ENCODE peak calls at places on chromosomes 5 and 9, in four cellular contexts. One of them, this sample, is unnamed.

GRCh38 chr9:79812507-79813261 is 240.9 kb downstream of the TLE4 start:
- DNase-seq in tibial nerve: no peak
- DNase-seq in pancreas: no peak
- DNase-seq in esophagus squamous epithelium: no peak
- DNase-seq in this sample: no peak

GRCh38 chr5:42767491-42768105 is 11.0 kb downstream of the CCDC152 start:
- DNase-seq in tibial nerve: no peak
- DNase-seq in pancreas: no peak
- DNase-seq in esophagus squamous epithelium: no peak
- DNase-seq in this sample: no peak

GRCh38 chr5:120446068-120446492 is 18.0 kb upstream of the PRR16 start:
- DNase-seq in esophagus squamous epithelium: no peak
- DNase-seq in tibial nerve: no peak
- DNase-seq in pancreas: no peak
- DNase-seq in this sample: no peak

GRCh38 chr5:79886456-79886855 is 104.6 kb downstream of the MTX3 start:
- DNase-seq in esophagus squamous epithelium: no peak
- DNase-seq in pancreas: no peak
- DNase-seq in tibial nerve: no peak
- DNase-seq in this sample: no peak

GRCh38 chr5:10702040-10702629 is 58.9 kb downstream of the DAP start:
- DNase-seq in pancreas: no peak
- DNase-seq in esophagus squamous epithelium: no peak
- DNase-seq in tibial nerve: no peak
- DNase-seq in this sample: no peak

GRCh38 chr9:35102465-35102768 is 514 bp downstream of the STOML2 start:
- DNase-seq in tibial nerve: no peak
- DNase-seq in esophagus squamous epithelium: no peak
- DNase-seq in pancreas: no peak
- DNase-seq in this sample: no peak

GRCh38 chr5:56012281-56012963 is 17.7 kb upstream of the IL6ST start:
- DNase-seq in esophagus squamous epithelium: no peak
- DNase-seq in tibial nerve: no peak
- DNase-seq in pancreas: no peak
- DNase-seq in this sample: no peak

GRCh38 chr9:85483214-85483613 is 258.5 kb downstream of the AGTPBP1 start:
- DNase-seq in pancreas: no peak
- DNase-seq in esophagus squamous epithelium: no peak
- DNase-seq in tibial nerve: no peak
- DNase-seq in this sample: no peak

GRCh38 chr9:23044549-23044948 is 597.9 kb downstream of the DMRTA1 start:
- DNase-seq in tibial nerve: no peak
- DNase-seq in pancreas: no peak
- DNase-seq in esophagus squamous epithelium: no peak
- DNase-seq in this sample: no peak

GRCh38 chr5:137054335-137054734 is 444.8 kb downstream of the SPOCK1 start:
- DNase-seq in pancreas: no peak
- DNase-seq in tibial nerve: no peak
- DNase-seq in esophagus squamous epithelium: no peak
- DNase-seq in this sample: no peak
- TF ChIP-seq CTCF in pancreas: no peak
- TF ChIP-seq CTCF in tibial nerve: no peak
- TF ChIP-seq CTCF in esophagus squamous epithelium: no peak
- TF ChIP-seq CTCF in this sample: no peak

GRCh38 chr9:107487521-107488399 is 1.8 kb downstream of the KLF4 start:
- DNase-seq in esophagus squamous epithelium: no peak
- DNase-seq in pancreas: peak
- DNase-seq in tibial nerve: peak
- DNase-seq in this sample: peak
- TF ChIP-seq CTCF in esophagus squamous epithelium: peak
- TF ChIP-seq CTCF in pancreas: peak
- TF ChIP-seq CTCF in tibial nerve: peak
- TF ChIP-seq CTCF in this sample: peak

GRCh38 chr9:117413346-117414219 is 1.3 kb downstream of the ASTN2 start:
- DNase-seq in pancreas: peak
- DNase-seq in tibial nerve: no peak
- DNase-seq in esophagus squamous epithelium: no peak
- DNase-seq in this sample: no peak
- TF ChIP-seq CTCF in pancreas: no peak
- TF ChIP-seq CTCF in tibial nerve: no peak
- TF ChIP-seq CTCF in esophagus squamous epithelium: no peak
- TF ChIP-seq CTCF in this sample: no peak

DNA sequence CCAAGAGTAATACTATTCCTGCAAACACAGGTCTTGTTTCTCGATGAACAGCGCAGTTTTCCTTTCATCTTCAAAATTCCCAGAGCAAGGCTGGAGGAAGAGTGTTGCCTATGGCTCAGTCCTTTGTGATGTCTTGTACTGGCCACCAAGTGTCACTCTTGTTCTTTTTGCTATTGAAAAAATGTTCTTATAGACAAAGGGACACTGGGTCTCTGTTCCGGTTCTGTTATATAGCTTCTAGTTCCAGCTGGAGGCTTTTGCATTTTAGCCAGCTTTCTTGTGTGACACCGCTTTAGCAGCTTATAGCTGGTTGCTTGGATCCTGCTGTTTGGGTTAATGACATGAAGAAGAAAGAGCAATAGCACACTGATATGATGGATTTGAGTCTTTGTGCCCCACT is 343.7 kb upstream of the KCNN2 start:
- DNase-seq in esophagus squamous epithelium: no peak
- DNase-seq in pancreas: no peak
- DNase-seq in tibial nerve: no peak
- DNase-seq in this sample: no peak
- TF ChIP-seq CTCF in esophagus squamous epithelium: no peak
- TF ChIP-seq CTCF in pancreas: peak
- TF ChIP-seq CTCF in tibial nerve: no peak
- TF ChIP-seq CTCF in this sample: no peak

GRCh38 chr9:37329576-37329975 is 92.9 kb upstream of the GRHPR start:
- DNase-seq in esophagus squamous epithelium: no peak
- DNase-seq in tibial nerve: no peak
- DNase-seq in pancreas: no peak
- DNase-seq in this sample: no peak
- TF ChIP-seq CTCF in esophagus squamous epithelium: no peak
- TF ChIP-seq CTCF in tibial nerve: peak
- TF ChIP-seq CTCF in pancreas: no peak
- TF ChIP-seq CTCF in this sample: no peak

GRCh38 chr5:74943905-74944304 is 77.7 kb upstream of the FAM169A start:
- DNase-seq in esophagus squamous epithelium: no peak
- DNase-seq in pancreas: no peak
- DNase-seq in tibial nerve: no peak
- DNase-seq in this sample: no peak
- TF ChIP-seq CTCF in esophagus squamous epithelium: no peak
- TF ChIP-seq CTCF in pancreas: no peak
- TF ChIP-seq CTCF in tibial nerve: no peak
- TF ChIP-seq CTCF in this sample: no peak

GRCh38 chr9:15248106-15248505 is 58.9 kb downstream of the TTC39B start:
- DNase-seq in tibial nerve: no peak
- DNase-seq in esophagus squamous epithelium: no peak
- DNase-seq in pancreas: no peak
- DNase-seq in this sample: no peak

GRCh38 chr9:15248596-15248995 is 58.4 kb downstream of the TTC39B start:
- DNase-seq in tibial nerve: no peak
- DNase-seq in pancreas: no peak
- DNase-seq in esophagus squamous epithelium: no peak
- DNase-seq in this sample: no peak

GRCh38 chr9:15244001-15244441 is 63.0 kb downstream of the TTC39B start:
- DNase-seq in esophagus squamous epithelium: no peak
- DNase-seq in tibial nerve: no peak
- DNase-seq in pancreas: no peak
- DNase-seq in this sample: no peak

GRCh38 chr9:15246688-15247087 is 60.3 kb downstream of the TTC39B start:
- DNase-seq in pancreas: no peak
- DNase-seq in tibial nerve: no peak
- DNase-seq in esophagus squamous epithelium: no peak
- DNase-seq in this sample: no peak

DNA sequence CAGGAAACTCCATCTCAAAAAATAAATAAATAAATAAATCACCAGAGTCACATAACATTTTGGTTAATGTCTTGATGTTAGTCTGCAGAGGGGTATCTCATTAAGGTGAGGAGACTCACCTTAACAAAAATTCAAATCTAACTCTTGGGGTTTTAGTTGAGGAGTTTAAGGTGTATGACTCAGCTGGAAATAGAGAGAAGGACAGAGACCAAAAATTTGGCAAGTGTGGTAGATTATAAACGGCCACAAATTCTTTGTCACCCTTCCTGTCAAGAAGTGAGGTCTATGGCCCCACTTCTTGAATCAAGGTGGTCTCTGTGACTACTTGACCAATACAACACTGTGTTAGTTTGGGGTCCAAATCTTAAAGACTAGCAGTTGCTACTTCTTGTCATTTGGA is 60.8 kb downstream of the TTC39B start:
- DNase-seq in tibial nerve: no peak
- DNase-seq in esophagus squamous epithelium: no peak
- DNase-seq in pancreas: no peak
- DNase-seq in this sample: no peak
- TF ChIP-seq CTCF in tibial nerve: no peak
- TF ChIP-seq CTCF in esophagus squamous epithelium: no peak
- TF ChIP-seq CTCF in pancreas: no peak
- TF ChIP-seq CTCF in this sample: no peak

DNA sequence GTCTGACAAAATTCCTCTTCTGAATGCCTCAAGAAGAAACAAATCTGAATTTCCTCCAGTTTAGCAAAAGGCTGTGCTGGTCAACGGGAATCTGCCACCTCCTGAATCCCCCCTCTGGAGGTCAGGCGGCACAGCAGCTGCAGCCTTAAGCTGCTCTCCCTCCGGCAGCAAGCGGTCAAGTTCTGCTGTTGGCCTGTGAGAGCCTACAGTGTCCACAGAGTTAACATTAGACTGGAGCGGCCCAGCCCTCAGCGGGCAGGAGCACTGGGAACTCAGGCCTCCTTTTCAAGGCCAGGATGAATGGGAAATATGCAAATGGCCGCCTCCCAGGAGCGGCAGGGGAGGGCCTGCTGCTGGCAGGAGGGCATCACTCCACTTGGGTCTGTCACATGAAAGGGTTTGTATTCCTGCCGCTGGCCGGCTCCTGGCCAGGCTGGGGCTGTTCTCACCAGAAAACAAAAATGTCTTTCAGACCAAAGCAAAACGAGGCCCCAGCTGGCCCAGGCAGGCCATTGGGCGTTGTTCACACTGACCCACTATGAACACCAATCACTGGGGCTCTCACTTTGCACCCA is 8.2 kb downstream of the ACSL6 start:
- DNase-seq in pancreas: peak
- DNase-seq in esophagus squamous epithelium: no peak
- DNase-seq in tibial nerve: no peak
- DNase-seq in this sample: no peak
- TF ChIP-seq CTCF in pancreas: no peak
- TF ChIP-seq CTCF in esophagus squamous epithelium: no peak
- TF ChIP-seq CTCF in tibial nerve: no peak
- TF ChIP-seq CTCF in this sample: no peak

GRCh38 chr9:26975728-26976707 is 19.8 kb downstream of the IFT74 start:
- DNase-seq in tibial nerve: peak
- DNase-seq in esophagus squamous epithelium: no peak
- DNase-seq in pancreas: no peak
- DNase-seq in this sample: no peak
- TF ChIP-seq CTCF in tibial nerve: peak
- TF ChIP-seq CTCF in esophagus squamous epithelium: no peak
- TF ChIP-seq CTCF in pancreas: peak
- TF ChIP-seq CTCF in this sample: no peak